ENCODE peak calls at places on chromosomes 16 and 17, in eight cellular contexts. M, I, D, L, B, U, G and Y are unnamed samples.

GRCh38 chr17:79214940-79215604 is 140.4 kb downstream of the ENGASE start:
- DNase-seq in U (no peak), M (no peak), I (no peak), D (no peak), G (no peak), L (no peak), B (no peak), Y (no peak)

GRCh38 chr17:75640556-75641119 is 7.4 kb downstream of the SMIM5 start:
- DNase-seq in B (no peak), D (peak; percentile 16), G (no peak), U (no peak), M (no peak), I (no peak), L (no peak), Y (no peak)

GRCh38 chr16:14302399-14303181 is 231.5 kb downstream of the MRTFB start:
- DNase-seq in U (peak; percentile 45), I (no peak), D (peak; percentile 70), L (no peak), M (peak; percentile 66), B (peak; percentile 50), G (no peak), Y (no peak)

GRCh38 chr16:3484328-3485096 is 10.8 kb downstream of the C16orf90 start:
- DNase-seq in G (no peak), B (no peak), M (no peak), D (peak; percentile 66), L (no peak), I (no peak), U (no peak), Y (no peak)

GRCh38 chr16:66289051-66289680 is 77.3 kb upstream of the CDH5 start:
- DNase-seq in L (no peak), D (no peak), M (no peak), U (no peak), B (no peak), G (no peak), I (no peak), Y (no peak)

GRCh38 chr16:4270595-4270994 is 2.2 kb downstream of the TFAP4 start:
- DNase-seq in I (no peak), G (no peak), M (no peak), D (no peak), B (no peak), U (no peak), L (no peak), Y (no peak)

GRCh38 chr16:50172195-50172922 is 19.3 kb downstream of the TENT4B start:
- DNase-seq in I (no peak), L (no peak), B (no peak), D (no peak), M (no peak), G (no peak), U (no peak), Y (no peak)

GRCh38 chr17:82791532-82791931 is 39.7 kb downstream of the TBCD start:
- DNase-seq in G (peak; percentile 72), I (no peak), L (no peak), D (no peak), M (no peak), U (no peak), B (no peak), Y (peak; percentile 62)

GRCh38 chr16:68760671-68761275 is 23.7 kb downstream of the CDH1 start:
- DNase-seq in M (no peak), L (no peak), U (no peak), B (peak; percentile 74), D (no peak), I (no peak), G (peak; percentile 4), Y (peak; percentile 87)

GRCh38 chr17:37400505-37400904 is 6.1 kb downstream of the ACACA start:
- DNase-seq in M (no peak), U (no peak), B (no peak), I (no peak), G (no peak), L (no peak), D (no peak), Y (no peak)

GRCh38 chr16:31149894-31150890 is at the start of gene PRSS36:
- DNase-seq in M (no peak), U (no peak), I (no peak), B (no peak), L (no peak), G (no peak), D (no peak), Y (no peak)

GRCh38 chr16:67943619-67944503 is at the start of gene LCAT:
- DNase-seq in L (no peak), B (no peak), U (no peak), M (no peak), D (no peak), G (no peak), I (peak; percentile 80), Y (no peak)

GRCh38 chr16:20811889-20812439 is 5.6 kb downstream of the REXO5 start:
- DNase-seq in I (no peak), G (no peak), M (no peak), B (no peak), D (no peak), U (no peak), L (no peak), Y (no peak)

GRCh38 chr17:57211543-57211942 is 44.8 kb upstream of the MSI2 start:
- DNase-seq in D (no peak), L (no peak), U (no peak), M (no peak), I (no peak), B (no peak), G (peak; percentile 37), Y (peak; percentile 49)

GRCh38 chr17:57213180-57213825 is 43.0 kb upstream of the MSI2 start:
- DNase-seq in L (no peak), I (no peak), M (no peak), B (no peak), U (no peak), D (no peak), G (no peak), Y (peak; percentile 20)

GRCh38 chr17:57207396-57207795 is 48.9 kb upstream of the MSI2 start:
- DNase-seq in M (no peak), D (no peak), U (no peak), I (no peak), B (no peak), G (no peak), L (no peak), Y (no peak)

GRCh38 chr17:57210224-57210553 is 46.1 kb upstream of the MSI2 start:
- DNase-seq in G (no peak), I (no peak), M (no peak), B (no peak), D (no peak), L (no peak), U (no peak), Y (peak; percentile 61)

DNA sequence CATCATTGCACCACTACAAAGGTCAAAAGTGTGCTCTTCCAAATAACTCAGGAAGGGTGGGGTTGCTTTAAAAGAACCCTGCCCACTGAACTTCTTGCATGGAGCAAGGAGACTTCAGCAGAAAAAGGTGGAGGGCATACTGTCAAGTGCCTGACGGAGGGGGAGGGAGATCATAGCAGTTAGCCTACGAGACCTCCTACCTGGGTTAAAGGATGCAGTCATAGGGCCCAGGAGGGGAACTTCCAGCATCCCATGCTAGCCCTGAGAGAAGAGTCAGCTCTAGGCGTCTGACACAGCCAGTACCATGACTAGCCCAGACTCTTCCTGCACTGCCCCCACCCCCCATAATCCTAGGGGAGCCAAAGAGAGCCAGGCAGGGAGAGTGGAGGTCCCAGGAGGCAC is 45.3 kb upstream of the MSI2 start:
- DNase-seq in B (no peak), U (no peak), D (no peak), M (no peak), I (no peak), G (no peak), L (no peak), Y (peak; percentile 35)
- TF ChIP-seq CTCF in B (no peak), U (no peak), D (no peak), M (no peak), I (no peak), G (no peak), L (no peak), Y (no peak)

GRCh38 chr17:16353702-16354174 is 469 bp upstream of the CENPV start:
- DNase-seq in U (no peak), G (no peak), I (no peak), L (no peak), D (no peak), B (no peak), M (no peak), Y (no peak)
- TF ChIP-seq CTCF in U (no peak), G (no peak), I (no peak), L (no peak), D (no peak), B (no peak), M (no peak), Y (peak; percentile 22)

GRCh38 chr17:48502901-48503300 is 27.9 kb downstream of the HOXB1 start:
- DNase-seq in U (no peak), G (no peak), M (no peak), L (no peak), D (no peak), B (no peak), I (no peak), Y (no peak)

GRCh38 chr17:48503747-48504146 is 27.1 kb downstream of the HOXB1 start:
- DNase-seq in M (no peak), L (no peak), D (no peak), B (no peak), I (no peak), G (no peak), U (no peak), Y (no peak)

GRCh38 chr17:48500435-48501426 is 30.1 kb downstream of the HOXB1 start:
- DNase-seq in B (no peak), L (no peak), G (no peak), U (no peak), I (no peak), D (no peak), M (no peak), Y (no peak)

GRCh38 chr17:48499743-48500434 is 30.9 kb downstream of the HOXB1 start:
- DNase-seq in L (no peak), D (no peak), I (no peak), U (no peak), G (no peak), M (no peak), B (no peak), Y (no peak)

DNA sequence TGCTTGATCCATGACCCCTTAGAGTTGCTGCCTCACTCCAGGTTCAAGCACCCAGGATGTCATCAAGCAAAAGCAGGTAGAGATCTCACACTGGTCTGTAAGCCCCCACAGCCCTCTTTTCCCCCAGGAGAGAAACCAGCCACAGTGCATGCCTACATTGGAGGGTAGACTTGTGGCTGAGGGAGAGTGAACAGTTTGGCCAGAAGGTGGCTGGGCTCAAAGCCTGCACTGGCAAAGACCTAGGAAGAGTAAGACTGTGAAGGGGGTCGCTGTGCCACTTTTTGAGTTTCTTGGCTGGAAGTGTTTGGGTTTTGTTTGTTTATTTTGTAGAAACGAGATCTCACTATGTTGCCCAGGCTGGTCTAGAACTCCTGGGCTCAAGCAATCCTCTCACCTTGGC is 28.5 kb downstream of the HOXB1 start:
- DNase-seq in L (no peak), I (no peak), M (no peak), B (no peak), G (no peak), D (no peak), U (no peak), Y (no peak)
- TF ChIP-seq CTCF in L (no peak), I (no peak), M (no peak), B (no peak), G (no peak), D (no peak), U (no peak), Y (no peak)

DNA sequence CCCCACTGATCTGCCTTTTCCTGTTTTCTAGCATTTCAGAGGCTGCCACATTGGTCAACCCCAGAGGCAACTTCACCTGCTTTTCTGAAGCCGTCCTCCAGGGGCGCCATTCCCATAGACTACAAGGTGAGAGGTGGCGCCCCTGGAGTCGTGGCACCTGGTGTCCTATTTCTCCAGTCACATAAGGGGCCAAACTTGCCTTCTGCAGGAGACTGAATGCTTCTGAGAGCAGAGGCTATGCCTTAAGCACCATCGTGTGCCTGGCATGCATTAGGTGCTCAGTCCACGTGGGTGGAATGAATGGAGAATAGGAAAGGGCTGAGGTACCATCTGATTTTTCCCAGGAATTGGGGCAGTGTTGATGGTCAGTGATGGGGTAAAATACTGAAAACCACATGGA is 164.8 kb downstream of the HAPSTR1 start:
- DNase-seq in L (no peak), U (peak; percentile 75), D (peak; percentile 73), M (peak; percentile 62), B (peak; percentile 39), G (no peak), I (no peak), Y (peak; percentile 12)
- TF ChIP-seq CTCF in L (peak; percentile 61), U (peak; percentile 87), D (peak; percentile 86), M (peak; percentile 48), B (peak; percentile 54), G (peak; percentile 77), I (no peak), Y (peak; percentile 37)